ENCODE peak calls at places on chromosomes 2 and 18, in six cellular contexts. One of them, this sample, is unnamed.

GRCh38 chr2:230636684-230637271 is 75.9 kb upstream of the CAB39 start:
- DNase-seq in BE2C: no peak
- DNase-seq in heart right ventricle: no peak
- DNase-seq in lower lobe of right lung: no peak
- DNase-seq in stomach: no peak
- DNase-seq in WTC11: no peak
- DNase-seq in this sample: no peak

GRCh38 chr2:68099260-68099659 is 36.5 kb upstream of the C1D start:
- DNase-seq in stomach: no peak
- DNase-seq in heart right ventricle: no peak
- DNase-seq in BE2C: no peak
- DNase-seq in lower lobe of right lung: no peak
- DNase-seq in WTC11: no peak
- DNase-seq in this sample: no peak

GRCh38 chr2:165634855-165635254 is 159.2 kb downstream of the GALNT3 start:
- DNase-seq in heart right ventricle: peak
- DNase-seq in BE2C: peak
- DNase-seq in WTC11: peak
- DNase-seq in lower lobe of right lung: no peak
- DNase-seq in stomach: peak
- DNase-seq in this sample: no peak

GRCh38 chr18:79750980-79751571 is 46.7 kb upstream of the KCNG2 start:
- DNase-seq in lower lobe of right lung: no peak
- DNase-seq in WTC11: no peak
- DNase-seq in stomach: peak
- DNase-seq in heart right ventricle: no peak
- DNase-seq in BE2C: no peak
- DNase-seq in this sample: no peak

GRCh38 chr2:217804786-217805678 is 197.8 kb downstream of the TNS1 start:
- DNase-seq in WTC11: no peak
- DNase-seq in lower lobe of right lung: no peak
- DNase-seq in BE2C: no peak
- DNase-seq in stomach: no peak
- DNase-seq in heart right ventricle: no peak
- DNase-seq in this sample: no peak

GRCh38 chr2:42901076-42901645 is 108.8 kb upstream of the HAAO start:
- DNase-seq in lower lobe of right lung: no peak
- DNase-seq in stomach: no peak
- DNase-seq in heart right ventricle: no peak
- DNase-seq in WTC11: no peak
- DNase-seq in BE2C: no peak
- DNase-seq in this sample: no peak

GRCh38 chr18:31973929-31974546 is 31.1 kb upstream of the TRAPPC8 start:
- DNase-seq in BE2C: no peak
- DNase-seq in stomach: no peak
- DNase-seq in WTC11: no peak
- DNase-seq in heart right ventricle: no peak
- DNase-seq in lower lobe of right lung: no peak
- DNase-seq in this sample: no peak

GRCh38 chr18:8802031-8802679 is 96.8 kb downstream of the MTCL1 start:
- DNase-seq in WTC11: no peak
- DNase-seq in stomach: no peak
- DNase-seq in BE2C: no peak
- DNase-seq in heart right ventricle: no peak
- DNase-seq in lower lobe of right lung: no peak
- DNase-seq in this sample: no peak

GRCh38 chr2:109604597-109604996 is 9.2 kb downstream of the SEPTIN10 start:
- DNase-seq in lower lobe of right lung: peak
- DNase-seq in stomach: no peak
- DNase-seq in WTC11: no peak
- DNase-seq in heart right ventricle: no peak
- DNase-seq in BE2C: no peak
- DNase-seq in this sample: no peak

GRCh38 chr2:48364100-48364499 is 165.9 kb upstream of the STON1 start:
- DNase-seq in BE2C: no peak
- DNase-seq in WTC11: no peak
- DNase-seq in stomach: no peak
- DNase-seq in lower lobe of right lung: no peak
- DNase-seq in heart right ventricle: no peak
- DNase-seq in this sample: no peak

GRCh38 chr2:27069436-27069835 is 2.0 kb downstream of the OST4 start:
- DNase-seq in lower lobe of right lung: no peak
- DNase-seq in stomach: no peak
- DNase-seq in WTC11: no peak
- DNase-seq in BE2C: no peak
- DNase-seq in heart right ventricle: no peak
- DNase-seq in this sample: no peak

GRCh38 chr2:8282858-8283252 is 399.0 kb upstream of the ID2 start:
- DNase-seq in lower lobe of right lung: no peak
- DNase-seq in stomach: no peak
- DNase-seq in WTC11: no peak
- DNase-seq in heart right ventricle: no peak
- DNase-seq in BE2C: no peak
- DNase-seq in this sample: no peak

GRCh38 chr2:220434365-220434764 is 806.9 kb downstream of the SLC4A3 start:
- DNase-seq in BE2C: no peak
- DNase-seq in stomach: no peak
- DNase-seq in lower lobe of right lung: no peak
- DNase-seq in heart right ventricle: no peak
- DNase-seq in WTC11: no peak
- DNase-seq in this sample: no peak

GRCh38 chr2:74205586-74205985 is 7.2 kb downstream of the MTHFD2 start:
- DNase-seq in WTC11: no peak
- DNase-seq in heart right ventricle: no peak
- DNase-seq in lower lobe of right lung: no peak
- DNase-seq in BE2C: no peak
- DNase-seq in stomach: peak
- DNase-seq in this sample: no peak

GRCh38 chr18:14978191-14978590 is 230.2 kb downstream of the ANKRD30B start:
- DNase-seq in WTC11: no peak
- DNase-seq in lower lobe of right lung: no peak
- DNase-seq in BE2C: no peak
- DNase-seq in heart right ventricle: no peak
- DNase-seq in stomach: no peak
- DNase-seq in this sample: no peak

GRCh38 chr2:130391872-130392670 is 36.2 kb downstream of the PTPN18 start:
- DNase-seq in lower lobe of right lung: no peak
- DNase-seq in WTC11: no peak
- DNase-seq in heart right ventricle: no peak
- DNase-seq in stomach: no peak
- DNase-seq in BE2C: peak
- DNase-seq in this sample: no peak

GRCh38 chr2:69138793-69139510 is 126.0 kb downstream of the ANTXR1 start:
- DNase-seq in stomach: no peak
- DNase-seq in BE2C: no peak
- DNase-seq in lower lobe of right lung: no peak
- DNase-seq in heart right ventricle: no peak
- DNase-seq in WTC11: no peak
- DNase-seq in this sample: no peak

GRCh38 chr2:110869472-110870446 is 137.4 kb downstream of the ACOXL start:
- DNase-seq in heart right ventricle: no peak
- DNase-seq in lower lobe of right lung: no peak
- DNase-seq in WTC11: no peak
- DNase-seq in BE2C: peak
- DNase-seq in stomach: no peak
- DNase-seq in this sample: no peak

GRCh38 chr2:171522057-171522803 is at the start of gene CYBRD1:
- DNase-seq in stomach: peak
- DNase-seq in heart right ventricle: peak
- DNase-seq in BE2C: peak
- DNase-seq in WTC11: peak
- DNase-seq in lower lobe of right lung: peak
- DNase-seq in this sample: peak

GRCh38 chr18:39702888-39703287 is 2137.3 kb upstream of the CELF4 start:
- DNase-seq in BE2C: no peak
- DNase-seq in heart right ventricle: no peak
- DNase-seq in lower lobe of right lung: no peak
- DNase-seq in stomach: no peak
- DNase-seq in WTC11: no peak
- DNase-seq in this sample: no peak

GRCh38 chr2:6917761-6918421 is 679 bp downstream of the RNF144A start:
- DNase-seq in lower lobe of right lung: peak
- DNase-seq in stomach: no peak
- DNase-seq in WTC11: no peak
- DNase-seq in BE2C: peak
- DNase-seq in heart right ventricle: peak
- DNase-seq in this sample: no peak

GRCh38 chr2:102509749-102510148 is 36.7 kb downstream of the SLC9A4 start:
- DNase-seq in BE2C: no peak
- DNase-seq in lower lobe of right lung: no peak
- DNase-seq in heart right ventricle: no peak
- DNase-seq in WTC11: no peak
- DNase-seq in stomach: no peak
- DNase-seq in this sample: no peak

GRCh38 chr2:202317080-202317859 is 51.7 kb downstream of the NOP58 start:
- DNase-seq in heart right ventricle: peak
- DNase-seq in lower lobe of right lung: no peak
- DNase-seq in WTC11: no peak
- DNase-seq in stomach: peak
- DNase-seq in BE2C: peak
- DNase-seq in this sample: no peak

GRCh38 chr2:157929871-157930667 is 53.9 kb upstream of the ACVR1 start:
- DNase-seq in BE2C: no peak
- DNase-seq in lower lobe of right lung: no peak
- DNase-seq in WTC11: no peak
- DNase-seq in stomach: no peak
- DNase-seq in heart right ventricle: no peak
- DNase-seq in this sample: no peak

GRCh38 chr2:38959464-38959863 is 69.8 kb downstream of the ARHGEF33 start:
- DNase-seq in lower lobe of right lung: no peak
- DNase-seq in BE2C: no peak
- DNase-seq in stomach: no peak
- DNase-seq in heart right ventricle: no peak
- DNase-seq in WTC11: no peak
- DNase-seq in this sample: no peak

GRCh38 chr2:38966006-38966405 is 76.3 kb downstream of the ARHGEF33 start:
- DNase-seq in heart right ventricle: no peak
- DNase-seq in stomach: no peak
- DNase-seq in BE2C: no peak
- DNase-seq in WTC11: no peak
- DNase-seq in lower lobe of right lung: no peak
- DNase-seq in this sample: no peak

GRCh38 chr2:38957972-38958371 is 68.3 kb downstream of the ARHGEF33 start:
- DNase-seq in BE2C: no peak
- DNase-seq in WTC11: no peak
- DNase-seq in stomach: no peak
- DNase-seq in lower lobe of right lung: no peak
- DNase-seq in heart right ventricle: no peak
- DNase-seq in this sample: no peak

GRCh38 chr2:38960609-38961320 is 71.1 kb downstream of the ARHGEF33 start:
- DNase-seq in stomach: no peak
- DNase-seq in heart right ventricle: no peak
- DNase-seq in lower lobe of right lung: no peak
- DNase-seq in BE2C: no peak
- DNase-seq in WTC11: peak
- DNase-seq in this sample: no peak

GRCh38 chr2:38959938-38960608 is 70.4 kb downstream of the ARHGEF33 start:
- DNase-seq in WTC11: peak
- DNase-seq in stomach: peak
- DNase-seq in lower lobe of right lung: peak
- DNase-seq in BE2C: peak
- DNase-seq in heart right ventricle: peak
- DNase-seq in this sample: peak
- TF ChIP-seq CTCF in WTC11: no peak
- TF ChIP-seq CTCF in stomach: no peak
- TF ChIP-seq CTCF in lower lobe of right lung: no peak
- TF ChIP-seq CTCF in BE2C: no peak
- TF ChIP-seq CTCF in heart right ventricle: peak
- TF ChIP-seq CTCF in this sample: no peak

DNA sequence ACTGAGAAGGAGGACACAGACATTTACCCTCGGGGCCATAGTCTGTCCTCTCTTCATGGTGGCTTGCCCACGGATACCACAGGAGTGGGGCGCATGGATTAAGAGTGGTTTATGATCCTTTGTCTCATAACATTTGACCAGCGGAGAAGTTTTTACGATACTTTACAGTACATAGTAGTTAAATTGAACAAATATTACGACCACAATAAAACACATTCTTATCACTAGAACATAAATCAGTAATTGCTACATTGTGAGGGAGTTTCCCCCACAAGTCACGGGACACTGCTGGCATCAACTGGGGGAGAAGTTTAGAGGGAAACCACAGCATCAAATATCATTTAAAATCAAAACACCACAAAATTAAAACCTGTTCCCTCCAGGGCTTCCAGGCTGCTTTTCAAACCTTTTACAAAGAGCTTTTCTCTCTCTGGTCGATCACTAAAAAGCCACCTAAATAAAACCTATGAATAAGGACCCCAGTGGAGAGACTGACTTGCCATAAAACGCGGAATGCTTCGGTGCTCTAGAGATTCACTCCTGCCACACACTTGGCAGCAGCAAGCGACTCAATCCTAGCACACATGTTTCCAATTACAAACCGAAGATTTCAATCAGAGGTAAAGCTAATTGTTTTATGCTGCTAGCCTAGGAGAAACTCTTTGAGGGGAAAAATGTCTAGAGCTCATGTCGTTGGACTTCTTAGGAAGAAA is 173.7 kb upstream of the HNRNPA3 start:
- DNase-seq in WTC11: no peak
- DNase-seq in BE2C: peak
- DNase-seq in heart right ventricle: no peak
- DNase-seq in stomach: no peak
- DNase-seq in lower lobe of right lung: no peak
- DNase-seq in this sample: no peak
- TF ChIP-seq CTCF in WTC11: no peak
- TF ChIP-seq CTCF in BE2C: no peak
- TF ChIP-seq CTCF in heart right ventricle: no peak
- TF ChIP-seq CTCF in stomach: no peak
- TF ChIP-seq CTCF in lower lobe of right lung: no peak
- TF ChIP-seq CTCF in this sample: no peak

GRCh38 chr2:190635781-190636180 is 13.1 kb upstream of the NAB1 start:
- DNase-seq in WTC11: no peak
- DNase-seq in heart right ventricle: no peak
- DNase-seq in lower lobe of right lung: no peak
- DNase-seq in BE2C: no peak
- DNase-seq in stomach: no peak
- DNase-seq in this sample: no peak
- TF ChIP-seq CTCF in WTC11: no peak
- TF ChIP-seq CTCF in heart right ventricle: no peak
- TF ChIP-seq CTCF in lower lobe of right lung: no peak
- TF ChIP-seq CTCF in BE2C: peak
- TF ChIP-seq CTCF in stomach: no peak
- TF ChIP-seq CTCF in this sample: peak

GRCh38 chr2:240227538-240228428 is 87.3 kb upstream of the OTOS start:
- DNase-seq in stomach: peak
- DNase-seq in heart right ventricle: no peak
- DNase-seq in lower lobe of right lung: peak
- DNase-seq in BE2C: no peak
- DNase-seq in WTC11: no peak
- DNase-seq in this sample: no peak

GRCh38 chr2:240225116-240225515 is 84.7 kb upstream of the OTOS start:
- DNase-seq in lower lobe of right lung: no peak
- DNase-seq in BE2C: no peak
- DNase-seq in stomach: peak
- DNase-seq in heart right ventricle: no peak
- DNase-seq in WTC11: no peak
- DNase-seq in this sample: no peak

GRCh38 chr2:240224676-240225075 is 84.2 kb upstream of the OTOS start:
- DNase-seq in stomach: peak
- DNase-seq in lower lobe of right lung: no peak
- DNase-seq in BE2C: no peak
- DNase-seq in WTC11: no peak
- DNase-seq in heart right ventricle: no peak
- DNase-seq in this sample: no peak

GRCh38 chr2:240226672-240227537 is 86.4 kb upstream of the OTOS start:
- DNase-seq in lower lobe of right lung: peak
- DNase-seq in stomach: peak
- DNase-seq in BE2C: no peak
- DNase-seq in WTC11: no peak
- DNase-seq in heart right ventricle: no peak
- DNase-seq in this sample: no peak

GRCh38 chr2:240225660-240226475 is 85.4 kb upstream of the OTOS start:
- DNase-seq in stomach: peak
- DNase-seq in BE2C: no peak
- DNase-seq in heart right ventricle: no peak
- DNase-seq in WTC11: no peak
- DNase-seq in lower lobe of right lung: no peak
- DNase-seq in this sample: no peak
- TF ChIP-seq CTCF in stomach: no peak
- TF ChIP-seq CTCF in BE2C: peak
- TF ChIP-seq CTCF in heart right ventricle: no peak
- TF ChIP-seq CTCF in WTC11: no peak
- TF ChIP-seq CTCF in lower lobe of right lung: no peak
- TF ChIP-seq CTCF in this sample: no peak